ENCODE peak calls at places on chromosomes 6 and 20, in ten cellular contexts. One of them, this sample, is unnamed.

GRCh38 chr6:39193201-39193791 is 36.0 kb downstream of the KCNK5 start:
- DNase-seq in aorta: no peak
- DNase-seq in CD8-positive, alpha-beta T cell: no peak
- DNase-seq in neural progenitor cell: peak; percentile 76
- DNase-seq in colonic mucosa: no peak
- DNase-seq in adipocyte: no peak
- DNase-seq in AG04450: no peak
- DNase-seq in thyroid gland: no peak
- DNase-seq in DND-41: no peak
- DNase-seq in pancreas: no peak
- DNase-seq in this sample: no peak

GRCh38 chr6:155174576-155175174 is 89.1 kb upstream of the CLDN20 start:
- DNase-seq in aorta: peak; percentile 54
- DNase-seq in CD8-positive, alpha-beta T cell: peak; percentile 38
- DNase-seq in neural progenitor cell: peak; percentile 85
- DNase-seq in colonic mucosa: peak; percentile 71
- DNase-seq in adipocyte: peak; percentile 90
- DNase-seq in AG04450: peak; percentile 55
- DNase-seq in thyroid gland: peak; percentile 73
- DNase-seq in DND-41: peak; percentile 58
- DNase-seq in pancreas: peak; percentile 60
- DNase-seq in this sample: peak; percentile 79

GRCh38 chr6:149284904-149285303 is 32.6 kb upstream of the TAB2 start:
- DNase-seq in aorta: no peak
- DNase-seq in CD8-positive, alpha-beta T cell: no peak
- DNase-seq in neural progenitor cell: no peak
- DNase-seq in colonic mucosa: no peak
- DNase-seq in adipocyte: no peak
- DNase-seq in AG04450: no peak
- DNase-seq in thyroid gland: no peak
- DNase-seq in DND-41: no peak
- DNase-seq in pancreas: no peak
- DNase-seq in this sample: no peak

GRCh38 chr6:63245908-63246307 is 34.6 kb downstream of the FKBP1C start:
- DNase-seq in aorta: no peak
- DNase-seq in CD8-positive, alpha-beta T cell: no peak
- DNase-seq in neural progenitor cell: peak; percentile 10
- DNase-seq in colonic mucosa: no peak
- DNase-seq in adipocyte: no peak
- DNase-seq in AG04450: no peak
- DNase-seq in thyroid gland: no peak
- DNase-seq in DND-41: no peak
- DNase-seq in pancreas: no peak
- DNase-seq in this sample: no peak

GRCh38 chr6:78615430-78615904 is 251.9 kb upstream of the IRAK1BP1 start:
- DNase-seq in aorta: no peak
- DNase-seq in CD8-positive, alpha-beta T cell: no peak
- DNase-seq in neural progenitor cell: no peak
- DNase-seq in colonic mucosa: no peak
- DNase-seq in adipocyte: peak; percentile 17
- DNase-seq in AG04450: no peak
- DNase-seq in thyroid gland: no peak
- DNase-seq in DND-41: no peak
- DNase-seq in pancreas: no peak
- DNase-seq in this sample: no peak

GRCh38 chr6:47319382-47319781 is 9.7 kb upstream of the TNFRSF21 start:
- DNase-seq in aorta: no peak
- DNase-seq in CD8-positive, alpha-beta T cell: no peak
- DNase-seq in neural progenitor cell: no peak
- DNase-seq in colonic mucosa: no peak
- DNase-seq in adipocyte: no peak
- DNase-seq in AG04450: no peak
- DNase-seq in thyroid gland: no peak
- DNase-seq in DND-41: no peak
- DNase-seq in pancreas: no peak
- DNase-seq in this sample: no peak

GRCh38 chr20:47353697-47354387 is 2.7 kb downstream of the ZMYND8 start:
- DNase-seq in aorta: no peak
- DNase-seq in CD8-positive, alpha-beta T cell: no peak
- DNase-seq in neural progenitor cell: no peak
- DNase-seq in colonic mucosa: no peak
- DNase-seq in adipocyte: no peak
- DNase-seq in AG04450: no peak
- DNase-seq in thyroid gland: no peak
- DNase-seq in DND-41: no peak
- DNase-seq in pancreas: no peak
- DNase-seq in this sample: peak; percentile 47

GRCh38 chr6:30935018-30935417 is 3.0 kb upstream of the SFTA2 start:
- DNase-seq in aorta: no peak
- DNase-seq in CD8-positive, alpha-beta T cell: no peak
- DNase-seq in neural progenitor cell: no peak
- DNase-seq in colonic mucosa: no peak
- DNase-seq in adipocyte: peak; percentile 14
- DNase-seq in AG04450: no peak
- DNase-seq in thyroid gland: peak; percentile 23
- DNase-seq in DND-41: no peak
- DNase-seq in pancreas: no peak
- DNase-seq in this sample: peak; percentile 56

GRCh38 chr6:46940433-46941226 is 18.9 kb upstream of the ADGRF5 start:
- DNase-seq in aorta: no peak
- DNase-seq in CD8-positive, alpha-beta T cell: no peak
- DNase-seq in neural progenitor cell: no peak
- DNase-seq in colonic mucosa: no peak
- DNase-seq in adipocyte: no peak
- DNase-seq in AG04450: no peak
- DNase-seq in thyroid gland: peak; percentile 76
- DNase-seq in DND-41: no peak
- DNase-seq in pancreas: no peak
- DNase-seq in this sample: no peak

GRCh38 chr6:72783667-72784066 is 161.8 kb downstream of the KCNQ5 start:
- DNase-seq in aorta: no peak
- DNase-seq in CD8-positive, alpha-beta T cell: no peak
- DNase-seq in neural progenitor cell: no peak
- DNase-seq in colonic mucosa: no peak
- DNase-seq in adipocyte: peak; percentile 83
- DNase-seq in AG04450: no peak
- DNase-seq in thyroid gland: no peak
- DNase-seq in DND-41: no peak
- DNase-seq in pancreas: no peak
- DNase-seq in this sample: no peak

GRCh38 chr20:14208956-14209355 is 128.5 kb downstream of the FLRT3 start:
- DNase-seq in aorta: no peak
- DNase-seq in CD8-positive, alpha-beta T cell: no peak
- DNase-seq in neural progenitor cell: no peak
- DNase-seq in colonic mucosa: no peak
- DNase-seq in adipocyte: peak; percentile 19
- DNase-seq in AG04450: no peak
- DNase-seq in thyroid gland: no peak
- DNase-seq in DND-41: no peak
- DNase-seq in pancreas: no peak
- DNase-seq in this sample: no peak

GRCh38 chr6:140784573-140784972 is 1348.2 kb upstream of the GJE1 start:
- DNase-seq in aorta: no peak
- DNase-seq in CD8-positive, alpha-beta T cell: no peak
- DNase-seq in neural progenitor cell: no peak
- DNase-seq in colonic mucosa: no peak
- DNase-seq in adipocyte: no peak
- DNase-seq in AG04450: no peak
- DNase-seq in thyroid gland: no peak
- DNase-seq in DND-41: no peak
- DNase-seq in pancreas: no peak
- DNase-seq in this sample: no peak

GRCh38 chr20:428658-429200 is 20.6 kb downstream of the RBCK1 start:
- DNase-seq in aorta: peak; percentile 31
- DNase-seq in CD8-positive, alpha-beta T cell: no peak
- DNase-seq in neural progenitor cell: no peak
- DNase-seq in colonic mucosa: no peak
- DNase-seq in adipocyte: no peak
- DNase-seq in AG04450: no peak
- DNase-seq in thyroid gland: no peak
- DNase-seq in DND-41: no peak
- DNase-seq in pancreas: no peak
- DNase-seq in this sample: no peak

DNA sequence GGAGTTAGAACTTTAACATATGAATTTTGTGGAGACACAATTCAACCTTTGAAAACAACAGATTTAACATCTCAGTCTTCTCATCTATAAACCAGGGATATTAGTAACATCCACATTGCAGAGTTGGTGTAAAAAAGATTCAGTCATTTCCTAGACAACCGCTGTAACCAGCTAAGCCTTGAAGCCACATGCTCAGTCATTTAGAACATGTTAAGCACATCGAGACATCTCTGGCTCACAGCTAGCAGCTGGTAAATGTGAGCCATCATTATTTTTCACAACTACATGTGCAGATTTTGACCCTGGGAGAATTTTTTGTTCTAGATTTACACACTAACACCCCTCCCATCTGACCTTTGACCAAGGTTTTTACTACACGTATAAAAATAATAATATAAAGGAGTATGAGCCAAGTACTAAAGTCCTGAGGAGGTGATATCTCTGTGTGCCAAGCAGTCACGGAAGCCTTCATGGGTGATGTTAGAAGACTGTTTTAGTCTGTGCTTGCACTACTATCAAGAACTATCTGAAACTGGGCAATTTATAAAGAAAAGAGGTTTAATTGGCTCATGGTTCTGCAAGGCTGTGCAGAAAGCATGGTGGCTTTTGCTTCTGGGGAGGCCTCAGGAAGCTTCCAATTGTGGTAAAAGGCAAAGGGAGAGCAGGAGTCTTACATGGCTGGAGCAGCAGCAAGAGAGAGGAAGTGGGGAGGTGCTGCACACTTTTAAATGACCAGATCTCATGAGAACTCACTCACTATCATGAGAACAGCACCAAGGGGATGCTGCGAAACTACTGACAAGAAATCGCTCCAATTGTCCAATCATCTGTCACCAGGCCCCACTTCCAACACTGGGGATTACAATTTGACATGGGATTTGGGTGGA is 48.7 kb upstream of the IL20RA start:
- DNase-seq in aorta: no peak
- DNase-seq in CD8-positive, alpha-beta T cell: no peak
- DNase-seq in neural progenitor cell: no peak
- DNase-seq in colonic mucosa: no peak
- DNase-seq in adipocyte: no peak
- DNase-seq in AG04450: no peak
- DNase-seq in thyroid gland: no peak
- DNase-seq in DND-41: no peak
- DNase-seq in pancreas: no peak
- DNase-seq in this sample: peak; percentile 92
- H3K27me3 ChIP-seq in aorta: no peaks in the 10 kb centered on the region
- H3K27me3 ChIP-seq in CD8-positive, alpha-beta T cell: no peaks in the 10 kb centered on the region
- H3K27me3 ChIP-seq in neural progenitor cell: no peaks in the 10 kb centered on the region
- H3K27me3 ChIP-seq in colonic mucosa: no peaks in the 10 kb centered on the region
- H3K27me3 ChIP-seq in adipocyte: no peaks in the 10 kb centered on the region
- H3K27me3 ChIP-seq in AG04450: peaks cover 2% of the 10 kb centered on the region
- H3K27me3 ChIP-seq in thyroid gland: no peaks in the 10 kb centered on the region
- H3K27me3 ChIP-seq in DND-41: no peaks in the 10 kb centered on the region
- H3K27me3 ChIP-seq in pancreas: peaks cover 3% of the 10 kb centered on the region
- H3K27me3 ChIP-seq in this sample: no peaks in the 10 kb centered on the region

DNA sequence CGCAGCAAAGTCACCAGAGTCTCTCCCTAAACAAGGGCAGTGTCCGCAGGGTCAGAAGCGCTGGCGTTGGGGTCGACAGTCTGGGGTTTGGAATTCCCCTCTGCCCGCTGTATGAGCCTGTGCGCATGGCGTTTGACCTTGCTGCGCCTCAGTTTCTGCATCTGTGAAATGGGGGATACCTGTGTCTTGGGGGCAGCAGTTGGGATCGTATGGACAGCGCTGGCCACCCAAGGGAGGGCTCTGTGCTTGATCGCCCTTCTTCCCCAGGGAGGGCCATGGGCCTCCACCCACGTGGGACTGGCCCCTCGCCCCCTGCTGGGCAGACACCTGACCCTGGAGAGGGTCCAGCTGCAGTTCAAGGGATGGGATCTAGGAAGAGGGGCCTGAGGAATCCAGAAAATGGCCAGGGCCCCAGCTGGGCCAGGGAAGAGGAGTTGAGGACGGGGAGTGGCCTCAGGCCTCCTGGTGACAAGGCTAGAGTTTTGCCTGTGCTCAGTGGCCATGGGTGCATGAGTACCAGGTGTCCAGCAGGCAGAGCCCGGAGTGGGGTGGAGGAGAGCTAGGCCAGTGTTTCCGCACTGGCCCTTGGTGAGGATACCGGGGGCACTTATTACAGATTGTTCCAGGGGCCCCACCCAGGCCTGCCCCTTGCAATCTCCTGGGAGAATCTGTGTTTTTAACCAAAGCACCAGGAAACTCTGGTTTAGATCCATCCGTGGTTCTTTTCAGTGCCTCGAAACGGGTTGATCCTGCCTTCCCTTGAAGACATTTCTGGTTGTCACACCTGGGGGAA is 26.3 kb upstream of the PHACTR3 start:
- DNase-seq in aorta: no peak
- DNase-seq in CD8-positive, alpha-beta T cell: no peak
- DNase-seq in neural progenitor cell: no peak
- DNase-seq in colonic mucosa: no peak
- DNase-seq in adipocyte: no peak
- DNase-seq in AG04450: no peak
- DNase-seq in thyroid gland: no peak
- DNase-seq in DND-41: no peak
- DNase-seq in pancreas: no peak
- DNase-seq in this sample: no peak
- H3K27me3 ChIP-seq in aorta: no peaks in the 10 kb centered on the region
- H3K27me3 ChIP-seq in CD8-positive, alpha-beta T cell: peaks cover 6% of the 10 kb centered on the region
- H3K27me3 ChIP-seq in neural progenitor cell: peaks cover 100% of the 10 kb centered on the region
- H3K27me3 ChIP-seq in colonic mucosa: peaks cover 22% of the 10 kb centered on the region
- H3K27me3 ChIP-seq in adipocyte: peaks cover 82% of the 10 kb centered on the region
- H3K27me3 ChIP-seq in AG04450: peaks cover 19% of the 10 kb centered on the region
- H3K27me3 ChIP-seq in thyroid gland: peaks cover 7% of the 10 kb centered on the region
- H3K27me3 ChIP-seq in DND-41: peaks cover 6% of the 10 kb centered on the region
- H3K27me3 ChIP-seq in pancreas: no peaks in the 10 kb centered on the region
- H3K27me3 ChIP-seq in this sample: peaks cover 10% of the 10 kb centered on the region

GRCh38 chr20:63297371-63297781 is 4.4 kb downstream of the COL20A1 start:
- DNase-seq in aorta: no peak
- DNase-seq in CD8-positive, alpha-beta T cell: no peak
- DNase-seq in neural progenitor cell: no peak
- DNase-seq in colonic mucosa: no peak
- DNase-seq in adipocyte: no peak
- DNase-seq in AG04450: no peak
- DNase-seq in thyroid gland: no peak
- DNase-seq in DND-41: no peak
- DNase-seq in pancreas: no peak
- DNase-seq in this sample: no peak
- H3K27me3 ChIP-seq in aorta: no peaks in the 10 kb centered on the region
- H3K27me3 ChIP-seq in CD8-positive, alpha-beta T cell: no peaks in the 10 kb centered on the region
- H3K27me3 ChIP-seq in neural progenitor cell: peaks cover 35% of the 10 kb centered on the region
- H3K27me3 ChIP-seq in colonic mucosa: peaks cover 7% of the 10 kb centered on the region
- H3K27me3 ChIP-seq in adipocyte: peaks cover 45% of the 10 kb centered on the region
- H3K27me3 ChIP-seq in AG04450: peaks cover 45% of the 10 kb centered on the region
- H3K27me3 ChIP-seq in thyroid gland: no peaks in the 10 kb centered on the region
- H3K27me3 ChIP-seq in DND-41: peaks cover 10% of the 10 kb centered on the region
- H3K27me3 ChIP-seq in pancreas: no peaks in the 10 kb centered on the region
- H3K27me3 ChIP-seq in this sample: no peaks in the 10 kb centered on the region

GRCh38 chr6:33967966-33968724 is 164.3 kb upstream of the MLN start:
- DNase-seq in aorta: no peak
- DNase-seq in CD8-positive, alpha-beta T cell: no peak
- DNase-seq in neural progenitor cell: peak; percentile 67
- DNase-seq in colonic mucosa: peak; percentile 57
- DNase-seq in adipocyte: no peak
- DNase-seq in AG04450: no peak
- DNase-seq in thyroid gland: no peak
- DNase-seq in DND-41: no peak
- DNase-seq in pancreas: no peak
- DNase-seq in this sample: peak; percentile 27
- H3K27me3 ChIP-seq in aorta: peaks cover 2% of the 10 kb centered on the region
- H3K27me3 ChIP-seq in CD8-positive, alpha-beta T cell: peaks cover 3% of the 10 kb centered on the region
- H3K27me3 ChIP-seq in neural progenitor cell: no peaks in the 10 kb centered on the region
- H3K27me3 ChIP-seq in colonic mucosa: no peaks in the 10 kb centered on the region
- H3K27me3 ChIP-seq in adipocyte: peaks cover 63% of the 10 kb centered on the region
- H3K27me3 ChIP-seq in AG04450: peaks cover 28% of the 10 kb centered on the region
- H3K27me3 ChIP-seq in thyroid gland: no peaks in the 10 kb centered on the region
- H3K27me3 ChIP-seq in DND-41: peaks cover 12% of the 10 kb centered on the region
- H3K27me3 ChIP-seq in pancreas: no peaks in the 10 kb centered on the region
- H3K27me3 ChIP-seq in this sample: peaks cover 2% of the 10 kb centered on the region

This sample was measured in small intestine.